ENCODE peak calls at places on chromosomes 11 and 22, in seven cellular contexts. S is tibial artery, C is GM12878, F is pancreas, G is mammary epithelial cell, B is BE2C, N is IMR-90. L is an unnamed sample. For H3K4me1, the result is how much of the 10 kb centered on the place peaks cover.

GRCh38 chr11:18721576-18722292 is 4.3 kb downstream of the IGSF22 start:
- DNase-seq in S (peak), C (no peak), F (peak), G (peak), B (peak), N (peak), L (peak)

GRCh38 chr11:20158597-20159257 is 1.5 kb downstream of the DBX1 start:
- DNase-seq in S (peak), C (no peak), F (peak), G (peak), B (no peak), N (peak), L (peak)

GRCh38 chr11:119741369-119742262 is 12.6 kb upstream of the NECTIN1 start:
- DNase-seq in S (no peak), C (no peak), F (peak), G (no peak), B (no peak), N (no peak), L (no peak)

GRCh38 chr22:23892626-23893445 is 1.3 kb upstream of the MIF start:
- DNase-seq in S (no peak), C (no peak), F (no peak), G (no peak), B (no peak), N (no peak), L (no peak)

GRCh38 chr11:119295178-119295577 is 21.8 kb downstream of the MCAM start:
- DNase-seq in S (no peak), C (no peak), F (no peak), G (peak), B (no peak), N (no peak), L (no peak)

GRCh38 chr11:70068345-70068744 is 9.8 kb upstream of the ANO1 start:
- DNase-seq in S (no peak), C (no peak), F (no peak), G (no peak), B (no peak), N (no peak), L (no peak)

GRCh38 chr11:17687946-17688670 is 31.3 kb upstream of the MYOD1 start:
- DNase-seq in S (no peak), C (no peak), F (no peak), G (no peak), B (no peak), N (no peak), L (no peak)

GRCh38 chr22:30591191-30591587 is 521 bp downstream of the PES1 start:
- DNase-seq in S (no peak), C (no peak), F (no peak), G (no peak), B (no peak), N (peak), L (no peak)

GRCh38 chr11:65551572-65552398 is 6.4 kb downstream of the LTBP3 start:
- DNase-seq in S (no peak), C (no peak), F (peak), G (peak), B (peak), N (peak), L (peak)

GRCh38 chr11:61587541-61587941 is 6.7 kb upstream of the SYT7 start:
- DNase-seq in S (no peak), C (no peak), F (peak), G (no peak), B (no peak), N (no peak), L (peak)

GRCh38 chr22:37608477-37609239 is at the start of gene GGA1:
- DNase-seq in S (peak), C (no peak), F (peak), G (peak), B (peak), N (peak), L (peak)

GRCh38 chr11:28146123-28146751 is 38.0 kb downstream of the METTL15 start:
- DNase-seq in S (no peak), C (no peak), F (no peak), G (peak), B (no peak), N (peak), L (no peak)

GRCh38 chr11:95371147-95371546 is 140.1 kb upstream of the SESN3 start:
- DNase-seq in S (no peak), C (no peak), F (no peak), G (no peak), B (no peak), N (no peak), L (no peak)

GRCh38 chr11:118353084-118353710 is 6.2 kb upstream of the UBE4A start:
- DNase-seq in S (no peak), C (no peak), F (no peak), G (no peak), B (no peak), N (peak), L (no peak)

DNA sequence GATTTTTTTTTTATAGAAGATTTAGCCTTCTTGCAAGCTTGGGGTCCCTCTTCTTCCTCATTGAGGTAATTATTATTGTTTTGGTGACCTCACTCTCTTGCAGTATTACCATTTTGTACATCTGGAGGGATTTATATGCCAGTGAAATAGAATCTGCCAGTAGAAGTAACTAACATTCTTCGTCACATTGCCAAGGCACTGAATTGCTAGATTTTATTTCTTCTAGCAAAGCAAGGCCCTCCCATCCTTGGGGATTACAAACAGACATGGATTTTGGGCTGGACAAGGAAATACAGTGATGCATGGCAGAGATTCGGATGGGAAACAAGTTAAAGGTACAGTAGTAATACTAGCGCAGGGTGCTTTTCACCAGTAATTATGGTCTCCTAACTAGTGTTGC is 7.8 kb downstream of the ADAMTS15 start:
- DNase-seq in S (no peak), C (no peak), F (no peak), G (no peak), B (no peak), N (no peak), L (no peak)
- H3K4me1 ChIP-seq in S (half or more), C (under half), F (under half), G (under half), B (under half), N (under half), L (under half)

GRCh38 chr11:76480241-76480640 is 35.4 kb downstream of the EMSY start:
- DNase-seq in S (no peak), C (no peak), F (no peak), G (no peak), B (no peak), N (no peak), L (no peak)
- TF ChIP-seq CTCF in S (no peak), C (no peak), F (no peak), G (no peak), B (no peak), N (no peak), L (no peak)

GRCh38 chr22:44023404-44024287 is 456 bp upstream of the PARVB start:
- DNase-seq in S (no peak), C (no peak), F (peak), G (peak), B (peak), N (peak), L (peak)

GRCh38 chr22:44026066-44026629 is 2.0 kb downstream of the PARVB start:
- DNase-seq in S (no peak), C (no peak), F (no peak), G (no peak), B (no peak), N (no peak), L (no peak)

GRCh38 chr22:44025171-44026065 is 1.3 kb downstream of the PARVB start:
- DNase-seq in S (peak), C (peak), F (no peak), G (no peak), B (no peak), N (no peak), L (no peak)

GRCh38 chr22:44026630-44027511 is 2.8 kb downstream of the PARVB start:
- DNase-seq in S (peak), C (peak), F (no peak), G (no peak), B (no peak), N (peak), L (no peak)

GRCh38 chr22:44024288-44024908 is at the start of gene PARVB:
- DNase-seq in S (no peak), C (no peak), F (peak), G (no peak), B (peak), N (no peak), L (peak)
- H3K4me1 ChIP-seq in S (under half), C (under half), F (under half), G (under half), B (under half), N (under half), L (under half)

GRCh38 chr11:128467610-128468041 is 119.7 kb downstream of the ETS1 start:
- DNase-seq in S (peak), C (no peak), F (no peak), G (peak), B (no peak), N (peak), L (no peak)
- TF ChIP-seq CTCF in S (no peak), C (no peak), F (no peak), G (no peak), B (no peak), N (peak), L (no peak)

GRCh38 chr22:43835166-43835565 is 23.1 kb upstream of the EFCAB6 start:
- DNase-seq in S (no peak), C (no peak), F (no peak), G (no peak), B (no peak), N (no peak), L (no peak)

GRCh38 chr22:43833286-43834240 is 21.5 kb upstream of the EFCAB6 start:
- DNase-seq in S (no peak), C (no peak), F (peak), G (no peak), B (no peak), N (no peak), L (no peak)

GRCh38 chr22:43837666-43838065 is 24.6 kb downstream of the SULT4A1 start:
- DNase-seq in S (no peak), C (no peak), F (no peak), G (no peak), B (no peak), N (no peak), L (no peak)

GRCh38 chr22:43838161-43838560 is 24.2 kb downstream of the SULT4A1 start:
- DNase-seq in S (no peak), C (no peak), F (no peak), G (no peak), B (no peak), N (no peak), L (no peak)

DNA sequence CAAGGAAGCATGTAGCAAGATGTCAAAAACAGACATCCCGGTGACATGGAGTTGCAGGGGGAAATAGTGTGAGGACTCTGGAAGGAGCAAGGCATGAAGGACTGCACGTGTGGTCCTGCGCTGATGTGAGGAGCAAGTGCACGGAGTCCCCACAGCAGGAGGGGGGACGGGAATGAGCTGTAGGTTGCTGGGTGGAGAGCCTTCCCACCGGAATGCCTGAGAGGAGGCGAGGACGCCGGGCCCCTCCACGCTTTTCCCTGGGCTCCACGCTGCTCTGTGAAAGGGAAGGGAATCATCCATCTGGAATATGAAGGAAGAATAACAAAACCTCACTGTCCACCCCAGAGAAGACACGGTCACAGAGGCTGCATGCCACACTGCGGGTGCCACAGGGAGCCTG is 23.6 kb upstream of the EFCAB6 start:
- DNase-seq in S (no peak), C (no peak), F (no peak), G (no peak), B (no peak), N (no peak), L (no peak)
- H3K4me1 ChIP-seq in S (under half), C (under half), F (under half), G (under half), B (under half), N (under half), L (under half)

DNA sequence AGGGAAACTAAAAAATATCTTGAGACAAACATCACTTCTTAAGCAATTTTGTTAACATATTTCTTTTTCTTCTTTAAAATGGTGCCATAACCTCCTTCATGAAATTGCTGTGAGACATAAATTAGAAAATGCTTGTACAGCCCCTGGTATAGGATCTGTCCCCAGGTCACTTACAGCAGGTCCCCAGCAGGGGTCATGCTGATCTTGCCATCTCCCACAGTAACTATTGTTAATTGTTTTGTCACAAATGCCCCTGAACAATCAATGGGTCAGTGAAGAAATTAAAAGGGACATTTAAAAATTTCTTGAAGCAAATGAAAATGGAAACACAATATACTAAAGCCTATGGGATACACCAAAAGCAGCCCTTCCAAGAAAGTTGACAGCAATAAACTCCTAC is 99.8 kb upstream of the OR4B1 start:
- DNase-seq in S (no peak), C (no peak), F (no peak), G (no peak), B (no peak), N (no peak), L (no peak)
- TF ChIP-seq CTCF in S (no peak), C (peak), F (no peak), G (no peak), B (peak), N (peak), L (peak)